ENCODE peak calls at places on chromosomes 1 and 21, in four cellular contexts. O is IMR-90, X is DND-41, N is sigmoid colon. P is an unnamed sample.
A peak's percentile ranks its signal among the peaks of the same experiment; 100 is the strongest.

GRCh38 chr1:175555266-175555665 is 188.1 kb downstream of the TNR start:
- DNase-seq in X (no peak), N (no peak), O (no peak), P (no peak)

GRCh38 chr1:166627583-166627982 is 211.7 kb upstream of the POGK start:
- DNase-seq in X (no peak), N (no peak), O (no peak), P (no peak)

GRCh38 chr1:115811140-115811828 is 29.6 kb downstream of the NHLH2 start:
- DNase-seq in N (no peak), O (no peak), X (no peak), P (no peak)

GRCh38 chr1:38246955-38247952 is 200.7 kb upstream of the POU3F1 start:
- DNase-seq in N (no peak), O (peak; percentile 5), X (no peak), P (no peak)

GRCh38 chr1:89466307-89466925 is 58.2 kb upstream of the LRRC8B start:
- DNase-seq in O (no peak), X (no peak), N (no peak), P (no peak)

GRCh38 chr1:235624751-235625192 is 24.8 kb downstream of the GNG4 start:
- DNase-seq in X (peak; percentile 84), N (no peak), O (peak; percentile 53), P (no peak)

GRCh38 chr1:21573971-21574458 is 64.8 kb downstream of the ALPL start:
- DNase-seq in O (peak; percentile 75), N (peak; percentile 77), X (peak; percentile 49), P (peak; percentile 28)

GRCh38 chr1:154961497-154962237 is at the start of gene PYGO2:
- DNase-seq in X (peak; percentile 84), O (peak; percentile 66), N (peak; percentile 88), P (peak; percentile 88)

GRCh38 chr1:45552309-45552708 is 1.7 kb downstream of the AKR1A1 start:
- DNase-seq in X (no peak), O (no peak), N (peak; percentile 67), P (no peak)

GRCh38 chr1:46797696-46798470 is 963 bp upstream of the CYP4B1 start:
- DNase-seq in N (no peak), X (no peak), O (no peak), P (no peak)

GRCh38 chr1:46798820-46799219 is at the start of gene CYP4B1:
- DNase-seq in N (peak; percentile 87), O (no peak), X (no peak), P (no peak)

GRCh38 chr1:46790702-46791101 is 8.1 kb upstream of the CYP4B1 start:
- DNase-seq in N (no peak), X (no peak), O (no peak), P (no peak)

DNA sequence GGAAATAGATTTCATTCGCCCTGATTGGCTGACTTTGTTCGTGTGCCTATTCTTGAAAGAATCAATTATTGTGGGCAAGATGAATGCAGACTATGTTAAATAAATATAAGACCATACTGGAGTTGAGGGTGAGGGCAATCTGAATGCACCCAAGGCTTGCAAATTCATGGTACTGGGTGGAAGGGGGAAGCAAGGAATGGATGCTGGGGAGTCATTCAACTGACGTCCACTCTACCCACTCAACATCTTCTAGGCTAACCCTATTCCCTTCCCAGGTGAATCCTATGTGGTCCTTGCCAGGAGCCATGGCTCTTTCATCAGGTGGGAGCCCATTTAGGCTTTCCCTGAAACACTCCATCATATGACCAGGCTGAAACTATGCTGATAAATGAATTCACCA is 5.7 kb upstream of the CYP4B1 start:
- DNase-seq in O (no peak), N (no peak), X (no peak), P (no peak)
- H3K4me1 ChIP-seq in O (no peaks in the 10 kb centered on the region), N (no peaks in the 10 kb centered on the region), X (no peaks in the 10 kb centered on the region), P (no peaks in the 10 kb centered on the region)

GRCh38 chr21:29193907-29194306 is 63.5 kb downstream of the MAP3K7CL start:
- DNase-seq in X (no peak), O (no peak), N (no peak), P (no peak)
- H3K4me3 ChIP-seq in X (no peak overlapping the region), O (no peak overlapping the region), N (no peak overlapping the region), P (no peak overlapping the region)

GRCh38 chr1:158014702-158015320 is 21.4 kb downstream of the KIRREL1 start:
- DNase-seq in N (no peak), X (no peak), O (no peak), P (no peak)
- H3K4me1 ChIP-seq in N (peaks cover 95% of the 10 kb centered on the region), X (no peaks in the 10 kb centered on the region), O (peaks cover 62% of the 10 kb centered on the region), P (no peaks in the 10 kb centered on the region)

GRCh38 chr1:234408757-234409156 is 35.5 kb downstream of the COA6 start:
- DNase-seq in O (no peak), N (no peak), X (no peak), P (peak; percentile 90)
- H3K4me3 ChIP-seq in O (no peak overlapping the region), N (no peak overlapping the region), X (no peak overlapping the region), P (peak overlapping the region; percentile 35)

DNA sequence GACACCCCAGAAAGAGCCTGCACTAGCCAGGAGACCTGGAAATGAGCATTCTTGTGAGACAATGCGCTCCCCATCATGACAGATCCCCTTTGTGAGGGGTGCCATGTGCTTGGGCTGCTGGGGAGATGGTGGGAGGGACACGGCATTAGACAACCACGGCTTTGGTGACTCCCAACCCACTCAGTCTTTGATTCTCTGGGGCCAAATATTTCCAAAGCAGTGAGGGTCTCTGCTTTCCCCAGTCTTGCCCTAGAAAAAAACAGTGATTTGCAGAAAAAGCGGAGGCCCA is 10.2 kb downstream of the SLC45A3 start:
- DNase-seq in O (no peak), N (no peak), X (no peak), P (no peak)
- H3K4me1 ChIP-seq in O (peaks cover 4% of the 10 kb centered on the region), N (no peaks in the 10 kb centered on the region), X (no peaks in the 10 kb centered on the region), P (no peaks in the 10 kb centered on the region)

DNA sequence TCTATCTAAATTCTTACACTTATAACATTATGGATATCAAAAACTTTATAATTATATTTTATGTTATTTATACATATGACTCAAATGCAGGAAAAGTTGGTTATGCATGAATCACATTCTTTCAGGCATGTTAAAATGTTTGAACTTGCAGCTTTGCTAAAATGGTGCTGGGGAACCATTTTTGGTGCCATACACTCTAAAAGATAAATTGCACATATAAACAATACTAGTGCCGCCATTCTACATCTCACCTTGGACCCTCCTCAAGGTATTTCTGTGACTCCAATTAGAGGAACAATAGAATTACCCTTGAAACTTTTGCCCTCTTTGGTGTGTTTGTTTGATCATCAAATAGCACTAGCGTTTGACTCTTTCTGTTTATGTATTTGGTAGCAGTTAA is 980 bp downstream of the PRKACB start:
- DNase-seq in O (peak; percentile 23), X (peak; percentile 40), N (no peak), P (peak; percentile 53)
- H3K4me3 ChIP-seq in O (no peak overlapping the region), X (peak overlapping the region; percentile 69), N (no peak overlapping the region), P (peak overlapping the region; percentile 71)

DNA sequence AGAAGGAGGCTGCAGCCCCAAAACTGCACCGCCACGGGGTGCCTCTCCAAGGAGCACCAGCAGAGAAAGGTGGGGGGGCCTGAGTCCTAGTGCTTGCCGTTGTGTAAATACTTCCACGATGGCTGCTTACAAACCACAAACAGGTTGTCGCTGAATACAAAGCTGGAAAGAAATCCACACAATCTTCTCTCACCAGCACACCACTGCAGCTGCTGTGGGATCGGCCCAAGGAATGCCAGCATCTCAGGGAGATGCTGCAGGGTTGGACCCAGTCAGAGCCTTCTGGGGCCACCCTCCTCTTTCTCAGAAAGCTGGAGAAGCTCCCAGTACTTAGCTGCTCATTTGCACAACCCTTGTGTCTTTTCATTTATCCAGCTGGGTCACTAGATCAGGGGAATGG is 3.0 kb upstream of the S100A14 start:
- DNase-seq in X (no peak), N (no peak), O (no peak), P (no peak)
- H3K4me1 ChIP-seq in X (no peaks in the 10 kb centered on the region), N (peaks cover 28% of the 10 kb centered on the region), O (peaks cover 3% of the 10 kb centered on the region), P (no peaks in the 10 kb centered on the region)

DNA sequence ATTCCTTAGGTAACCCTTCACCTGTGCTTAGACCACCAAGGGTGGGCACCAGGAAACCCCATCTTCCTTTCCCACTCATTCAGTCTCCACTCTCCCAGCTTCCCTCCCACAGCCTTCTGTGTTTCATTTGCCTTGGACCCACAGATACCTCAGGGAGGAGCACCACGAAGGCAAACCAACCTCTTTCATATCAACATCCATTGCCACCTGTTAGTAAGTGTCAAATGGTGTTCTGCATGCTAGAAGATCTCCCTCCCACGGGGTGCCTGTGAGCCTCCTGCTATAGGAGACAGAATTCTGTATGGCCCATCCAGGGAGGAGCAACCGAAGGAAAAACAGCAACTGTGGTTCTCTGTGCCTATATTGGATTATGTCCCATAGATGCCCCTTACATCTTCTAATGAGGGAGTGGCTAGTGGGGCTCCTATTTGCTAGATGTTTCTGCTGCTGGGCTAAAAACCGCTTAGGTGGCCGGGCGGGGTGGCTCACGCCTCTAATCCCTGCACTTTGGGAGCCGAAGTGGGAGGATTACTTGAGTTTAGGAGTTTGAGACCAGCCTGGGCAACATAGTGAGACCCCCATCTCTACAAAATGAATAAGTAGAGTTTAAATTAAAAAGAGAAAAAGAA is 25.6 kb upstream of the SCCPDH start:
- DNase-seq in X (no peak), O (no peak), N (no peak), P (no peak)
- H3K4me3 ChIP-seq in X (no peak overlapping the region), O (peak overlapping the region; percentile 15), N (peak overlapping the region; percentile 37), P (peak overlapping the region; percentile 26)

DNA sequence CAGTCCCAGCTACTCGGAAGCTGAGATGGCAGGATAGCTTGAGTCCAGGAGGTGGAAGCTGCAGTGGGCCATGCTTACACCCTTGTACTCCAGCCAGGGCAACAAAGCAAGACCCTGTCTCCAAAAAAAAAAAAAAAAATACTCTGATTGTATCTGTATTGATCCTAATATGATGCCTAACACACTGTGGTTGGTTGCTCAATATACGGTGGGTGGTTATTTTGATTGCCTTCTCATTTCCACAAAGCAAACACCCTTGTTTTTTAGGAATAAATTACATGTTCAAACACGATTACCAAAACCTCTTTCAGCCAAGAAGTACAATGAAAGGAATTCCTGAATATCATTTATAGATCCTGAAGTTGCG is 3.4 kb downstream of the EGLN1 start:
- DNase-seq in O (no peak), N (no peak), X (no peak), P (no peak)
- H3K4me1 ChIP-seq in O (peaks cover 7% of the 10 kb centered on the region), N (peaks cover 63% of the 10 kb centered on the region), X (peaks cover 78% of the 10 kb centered on the region), P (peaks cover 36% of the 10 kb centered on the region)

P was measured in naive thymus-derived CD4-positive, alpha-beta T cell.